ENCODE peak calls at places on chromosomes 3 and 15, in six cellular contexts. V is AG04450, G is HFF-Myc, X is neural progenitor cell, F is dorsolateral prefrontal cortex, O is kidney. L is an unnamed sample.

GRCh38 chr15:75530169-75530568 is 48.9 kb downstream of the PTPN9 start:
- DNase-seq in X (no peak), F (no peak), G (no peak), V (no peak), O (no peak), L (no peak)

GRCh38 chr3:156633335-156633734 is 41.1 kb upstream of the TIPARP start:
- DNase-seq in G (peak), F (no peak), O (no peak), X (no peak), V (peak), L (peak)

GRCh38 chr3:11698326-11699082 is 54.8 kb upstream of the VGLL4 start:
- DNase-seq in F (no peak), O (no peak), V (no peak), G (no peak), X (no peak), L (no peak)

GRCh38 chr3:23820888-23821287 is 15.1 kb downstream of the UBE2E1 start:
- DNase-seq in V (no peak), F (no peak), G (no peak), O (no peak), X (peak), L (no peak)

GRCh38 chr3:161132391-161132790 is 27.2 kb upstream of the B3GALNT1 start:
- DNase-seq in V (no peak), O (no peak), G (no peak), F (no peak), X (no peak), L (no peak)

GRCh38 chr15:63973212-63974009 is 72.9 kb downstream of the DAPK2 start:
- DNase-seq in G (peak), X (no peak), F (no peak), V (no peak), O (no peak), L (peak)

GRCh38 chr3:13712682-13713180 is 163.8 kb downstream of the FBLN2 start:
- DNase-seq in X (no peak), V (no peak), G (no peak), F (no peak), O (no peak), L (peak)

GRCh38 chr15:29685156-29686078 is 136.9 kb downstream of the TJP1 start:
- DNase-seq in G (no peak), F (no peak), X (no peak), V (no peak), O (no peak), L (no peak)

GRCh38 chr15:62021991-62022600 is 38.2 kb downstream of the VPS13C start:
- DNase-seq in O (no peak), G (no peak), X (peak), F (no peak), V (no peak), L (no peak)

GRCh38 chr3:194688207-194688711 is 2.6 kb downstream of the FAM43A start:
- DNase-seq in F (no peak), V (no peak), X (peak), G (no peak), O (peak), L (no peak)

GRCh38 chr3:63343674-63344073 is 65.6 kb downstream of the SYNPR start:
- DNase-seq in O (peak), F (peak), G (peak), V (peak), X (peak), L (peak)

GRCh38 chr15:28140062-28140461 is 40.9 kb upstream of the OCA2 start:
- DNase-seq in G (no peak), X (no peak), O (no peak), V (no peak), F (no peak), L (no peak)

GRCh38 chr15:78951841-78952238 is 7.0 kb upstream of the CTSH start:
- DNase-seq in F (no peak), V (no peak), O (no peak), G (no peak), X (no peak), L (no peak)

GRCh38 chr15:67097893-67098740 is 32.7 kb downstream of the SMAD3 start:
- DNase-seq in G (peak), O (no peak), X (no peak), V (no peak), F (no peak), L (no peak)

GRCh38 chr3:44712455-44713075 is at the start of gene ZNF502:
- DNase-seq in F (peak), G (peak), V (peak), O (peak), X (peak), L (peak)

GRCh38 chr3:189952272-189952671 is 168.4 kb downstream of the P3H2 start:
- DNase-seq in X (no peak), V (no peak), G (no peak), F (no peak), O (no peak), L (no peak)

GRCh38 chr15:38050529-38050928 is 116.1 kb downstream of the TMCO5A start:
- DNase-seq in V (no peak), X (no peak), O (no peak), G (no peak), F (no peak), L (no peak)

GRCh38 chr3:184717608-184717995 is 5.7 kb upstream of the MAGEF1 start:
- DNase-seq in F (no peak), G (no peak), O (no peak), V (no peak), X (peak), L (peak)

GRCh38 chr3:124636101-124636862 is 94.0 kb upstream of the UMPS start:
- DNase-seq in F (no peak), G (no peak), O (no peak), X (no peak), V (no peak), L (no peak)

GRCh38 chr3:126418661-126419131 is 24.0 kb downstream of the CFAP100 start:
- DNase-seq in V (no peak), G (no peak), F (no peak), O (no peak), X (no peak), L (no peak)

GRCh38 chr3:195544634-195545033 is 1.5 kb upstream of the PPP1R2 start:
- DNase-seq in X (no peak), G (no peak), V (no peak), O (peak), F (no peak), L (peak)

GRCh38 chr3:187456268-187456667 is 88.1 kb downstream of the RTP4 start:
- DNase-seq in G (no peak), F (no peak), X (no peak), V (no peak), O (peak), L (peak)

GRCh38 chr15:68384451-68385239 is 47.3 kb downstream of the ITGA11 start:
- DNase-seq in F (peak), G (peak), O (no peak), V (peak), X (no peak), L (peak)

GRCh38 chr15:57084178-57084577 is 165.7 kb downstream of the TCF12 start:
- DNase-seq in X (no peak), O (no peak), V (no peak), F (no peak), G (no peak), L (no peak)

GRCh38 chr15:57079907-57080750 is 161.7 kb downstream of the TCF12 start:
- DNase-seq in V (no peak), O (no peak), X (peak), F (no peak), G (no peak), L (no peak)

GRCh38 chr15:57085267-57085666 is 166.8 kb downstream of the TCF12 start:
- DNase-seq in O (no peak), X (no peak), F (no peak), V (no peak), G (no peak), L (no peak)

GRCh38 chr15:57079446-57079845 is 161.0 kb downstream of the TCF12 start:
- DNase-seq in F (no peak), G (no peak), V (no peak), X (peak), O (no peak), L (no peak)
- TF ChIP-seq CTCF in F (peak), G (no peak), V (no peak), X (peak), O (no peak), L (no peak)

DNA sequence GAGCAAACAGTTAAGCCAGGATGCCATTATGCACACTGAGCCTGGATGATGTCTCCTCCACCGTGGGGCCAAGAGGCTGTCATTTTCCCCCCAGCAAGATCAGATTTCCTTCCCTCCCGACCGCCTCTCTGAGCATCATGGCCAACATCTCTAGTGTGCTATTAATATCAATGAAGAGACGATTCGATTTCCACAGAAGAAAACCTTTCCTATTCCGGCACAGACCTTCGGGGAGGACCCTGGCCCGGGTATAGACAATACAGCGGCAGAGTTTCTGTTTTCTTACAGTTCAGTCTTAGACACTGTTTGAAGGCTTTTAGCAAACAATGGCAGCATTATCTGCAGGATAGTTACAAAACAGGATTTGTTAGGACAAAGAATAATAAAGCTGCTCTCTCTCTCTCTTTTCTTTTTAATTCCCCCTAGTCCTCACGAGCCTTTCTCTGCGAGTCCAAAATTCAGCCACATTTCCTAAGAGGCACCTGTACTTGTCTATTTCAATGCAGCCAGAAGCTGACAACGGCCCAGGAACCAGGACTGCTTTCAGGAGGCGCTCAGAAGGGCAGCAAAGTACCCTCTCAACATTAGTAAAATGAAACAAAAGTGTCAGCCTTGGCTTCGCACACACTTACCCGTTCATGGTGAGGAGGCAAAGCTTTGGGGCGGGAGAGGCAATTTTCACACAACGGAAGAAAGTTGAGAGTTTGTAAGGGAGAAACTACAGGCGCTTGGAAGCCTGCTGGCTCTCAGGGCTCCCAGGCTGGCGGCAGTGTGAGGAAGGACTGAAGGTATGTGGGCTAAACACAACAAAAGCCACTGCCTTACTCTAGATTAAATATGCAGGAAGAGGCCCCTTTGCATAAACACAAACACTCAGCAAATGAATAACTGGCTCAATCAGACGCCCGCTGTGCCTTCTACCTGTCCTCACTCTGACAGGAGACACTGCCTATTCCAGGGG is 278.0 kb downstream of the FOXP1 start:
- DNase-seq in O (no peak), F (no peak), X (peak), G (no peak), V (no peak), L (no peak)
- H3K4me3 ChIP-seq in O (peak), F (peak), X (peak), G (no peak), V (peak), L (peak)

GRCh38 chr3:122793568-122794416 is at the start of gene HSPBAP1:
- DNase-seq in V (peak), X (peak), G (peak), O (peak), F (peak), L (peak)

GRCh38 chr3:122795674-122795969 is 753 bp downstream of the SLC49A4 start:
- DNase-seq in V (no peak), O (no peak), G (no peak), F (no peak), X (no peak), L (no peak)

GRCh38 chr3:122797291-122797690 is 2.4 kb downstream of the SLC49A4 start:
- DNase-seq in O (no peak), X (no peak), V (no peak), F (no peak), G (no peak), L (no peak)

GRCh38 chr3:122794483-122794778 is 438 bp upstream of the SLC49A4 start:
- DNase-seq in O (no peak), F (no peak), X (no peak), V (no peak), G (no peak), L (no peak)

GRCh38 chr3:122794779-122795673 is at the start of gene SLC49A4:
- DNase-seq in G (peak), V (no peak), F (peak), O (peak), X (peak), L (peak)
- TF ChIP-seq CTCF in G (no peak), V (no peak), F (no peak), O (no peak), X (no peak), L (no peak)

GRCh38 chr3:134621824-134622223 is 29.0 kb downstream of the KY start:
- DNase-seq in O (no peak), F (no peak), G (no peak), V (no peak), X (no peak), L (no peak)
- H3K4me3 ChIP-seq in O (no peak), F (no peak), G (no peak), V (no peak), X (no peak), L (no peak)

GRCh38 chr3:119034256-119035013 is at the start of gene IGSF11:
- DNase-seq in V (no peak), F (peak), O (peak), X (peak), G (no peak), L (no peak)
- TF ChIP-seq CTCF in V (peak), F (peak), O (peak), X (peak), G (peak), L (peak)

GRCh38 chr3:192444791-192445106 is 282.6 kb downstream of the FGF12 start:
- DNase-seq in O (no peak), F (no peak), X (no peak), G (no peak), V (no peak), L (no peak)

GRCh38 chr3:192449036-192449435 is 278.3 kb downstream of the FGF12 start:
- DNase-seq in X (no peak), V (no peak), F (no peak), O (no peak), G (no peak), L (no peak)

GRCh38 chr3:192444096-192444790 is 283.1 kb downstream of the FGF12 start:
- DNase-seq in O (peak), V (peak), X (peak), G (peak), F (peak), L (peak)

GRCh38 chr3:192445768-192446644 is 281.3 kb downstream of the FGF12 start:
- DNase-seq in X (peak), O (no peak), F (peak), V (no peak), G (no peak), L (no peak)
- H3K4me3 ChIP-seq in X (no peak), O (no peak), F (no peak), V (no peak), G (no peak), L (no peak)

GRCh38 chr3:197753263-197753662 is 3.6 kb downstream of the FYTTD1 start:
- DNase-seq in V (no peak), F (no peak), G (no peak), X (no peak), O (no peak), L (no peak)
- TF ChIP-seq CTCF in V (peak), F (no peak), G (no peak), X (no peak), O (no peak), L (no peak)